ENCODE peak calls at places on chromosomes 2 and 18, in five cellular contexts. A is H7, M is WTC11, G is A172, Q is T-helper 9 cell. I is an unnamed sample.

GRCh38 chr2:64374686-64375085 is 79.3 kb upstream of the LGALSL start:
- DNase-seq in A (no peak), M (no peak), G (no peak), Q (no peak), I (no peak)

GRCh38 chr18:10526211-10526949 is 553 bp downstream of the NAPG start:
- DNase-seq in A (peak; percentile 88), M (peak; percentile 64), G (peak; percentile 26), Q (peak; percentile 46), I (peak; percentile 59)

GRCh38 chr2:98473995-98474780 is 29.5 kb downstream of the INPP4A start:
- DNase-seq in A (no peak), M (no peak), G (no peak), Q (no peak), I (no peak)

GRCh38 chr2:105271393-105272045 is 30.0 kb downstream of the GPR45 start:
- DNase-seq in A (no peak), M (no peak), G (no peak), Q (no peak), I (no peak)

GRCh38 chr2:41781082-41781481 is 266.7 kb upstream of the PKDCC start:
- DNase-seq in A (no peak), M (no peak), G (no peak), Q (no peak), I (no peak)

GRCh38 chr18:76491436-76491800 is 3.6 kb downstream of the ZNF516 start:
- DNase-seq in A (peak; percentile 94), M (peak; percentile 78), G (no peak), Q (peak; percentile 48), I (no peak)

GRCh38 chr2:172198361-172198760 is 95.7 kb upstream of the DLX2 start:
- DNase-seq in A (no peak), M (no peak), G (no peak), Q (no peak), I (no peak)

GRCh38 chr2:216555274-216555673 is 56.6 kb downstream of the RPL37A start:
- DNase-seq in A (no peak), M (no peak), G (peak; percentile 78), Q (no peak), I (no peak)

GRCh38 chr18:33928226-33928625 is 296.5 kb downstream of the NOL4 start:
- DNase-seq in A (no peak), M (no peak), G (peak; percentile 4), Q (no peak), I (no peak)

GRCh38 chr2:45274190-45274926 is 265.1 kb upstream of the SIX2 start:
- DNase-seq in A (peak; percentile 42), M (no peak), G (no peak), Q (no peak), I (no peak)

GRCh38 chr2:233838251-233838650 is 16.1 kb downstream of the HJURP start:
- DNase-seq in A (no peak), M (no peak), G (no peak), Q (no peak), I (no peak)

GRCh38 chr2:46873632-46874068 is 42.0 kb downstream of the MCFD2 start:
- DNase-seq in A (no peak), M (no peak), G (peak; percentile 98), Q (no peak), I (peak; percentile 59)

GRCh38 chr2:7673101-7673500 is 755.9 kb downstream of the RNF144A start:
- DNase-seq in A (no peak), M (no peak), G (no peak), Q (no peak), I (no peak)

GRCh38 chr18:21264651-21265050 is 22.6 kb downstream of the GREB1L start:
- DNase-seq in A (peak; percentile 21), M (peak; percentile 18), G (no peak), Q (no peak), I (no peak)

I was measured in KBM-7.